ENCODE peak calls at places on chromosome 22, in ten cellular contexts. Z, F, X, I, U, W, R, O, B and N are unnamed samples.

GRCh38 chr22:23243006-23243573 is 62.8 kb downstream of the BCR start:
- DNase-seq in X (peak; percentile 71), U (peak; percentile 42), I (no peak), B (peak; percentile 58), W (no peak), O (no peak), F (peak; percentile 32), Z (no peak), R (no peak), N (no peak)

GRCh38 chr22:42635531-42635930 is 4.9 kb downstream of the ATP5MGL start:
- DNase-seq in W (peak; percentile 89), B (no peak), U (no peak), F (no peak), I (no peak), O (peak; percentile 90), Z (peak; percentile 97), X (no peak), R (peak; percentile 90), N (peak; percentile 77)

GRCh38 chr22:35838849-35839646 is 121.4 kb downstream of the APOL5 start:
- DNase-seq in R (peak; percentile 41), W (no peak), Z (no peak), U (peak; percentile 11), X (no peak), F (no peak), O (peak; percentile 81), B (no peak), I (no peak), N (peak; percentile 80)

GRCh38 chr22:20857838-20858614 is 585 bp downstream of the PI4KA start:
- DNase-seq in Z (peak; percentile 98), B (peak; percentile 75), W (peak; percentile 92), X (peak; percentile 82), U (peak; percentile 92), I (peak; percentile 81), O (peak; percentile 87), R (peak; percentile 46), F (peak; percentile 61), N (peak; percentile 88)

GRCh38 chr22:19788661-19789225 is 28.2 kb downstream of the TBX1 start:
- DNase-seq in F (no peak), W (no peak), O (no peak), U (no peak), B (no peak), Z (no peak), I (no peak), X (no peak), R (no peak), N (no peak)

GRCh38 chr22:49294656-49295464 is 532.8 kb downstream of the BRD1 start:
- DNase-seq in B (no peak), F (no peak), R (no peak), X (no peak), I (no peak), U (no peak), W (peak; percentile 58), Z (peak; percentile 52), O (no peak), N (no peak)

GRCh38 chr22:50700387-50701075 is 27.9 kb downstream of the SHANK3 start:
- DNase-seq in Z (peak; percentile 85), U (no peak), X (no peak), O (no peak), R (no peak), B (no peak), I (no peak), F (no peak), W (peak; percentile 73), N (no peak)

GRCh38 chr22:44550666-44551491 is 52.8 kb upstream of the RTL6 start:
- DNase-seq in R (peak; percentile 64), F (no peak), X (no peak), B (no peak), U (no peak), W (peak; percentile 76), Z (peak; percentile 88), O (peak; percentile 80), I (no peak), N (peak; percentile 96)

GRCh38 chr22:50725597-50725996 is 12.4 kb upstream of the ACR start:
- DNase-seq in R (no peak), O (no peak), B (no peak), W (no peak), F (no peak), X (no peak), I (no peak), Z (no peak), U (no peak), N (no peak)

GRCh38 chr22:21775061-21775460 is 39.5 kb upstream of the YPEL1 start:
- DNase-seq in R (peak; percentile 49), X (no peak), Z (peak; percentile 49), F (no peak), O (peak; percentile 36), W (no peak), I (no peak), B (no peak), U (no peak), N (peak; percentile 35)

GRCh38 chr22:28930357-28931007 is 47.1 kb downstream of the ZNRF3 start:
- DNase-seq in B (no peak), I (no peak), W (no peak), U (no peak), F (no peak), O (peak; percentile 62), X (no peak), R (no peak), Z (peak; percentile 31), N (peak; percentile 37)

GRCh38 chr22:31241936-31242335 is 29.8 kb downstream of the LIMK2 start:
- DNase-seq in R (peak; percentile 78), X (no peak), Z (no peak), W (no peak), B (no peak), O (peak; percentile 82), U (no peak), I (no peak), F (no peak), N (peak; percentile 62)